ENCODE peak calls at places on chromosomes 7 and 10, in five cellular contexts. One of them, this sample, is unnamed.

GRCh38 chr10:45353176-45353575 is 20.8 kb upstream of the ALOX5 start:
- DNase-seq in adrenal gland: no peak
- DNase-seq in IMR-90: no peak
- DNase-seq in iPS DF 6.9: no peak
- DNase-seq in spleen: no peak
- DNase-seq in this sample: no peak

GRCh38 chr10:120184547-120185337 is 272.3 kb upstream of the PLPP4 start:
- DNase-seq in adrenal gland: no peak
- DNase-seq in IMR-90: no peak
- DNase-seq in iPS DF 6.9: no peak
- DNase-seq in spleen: no peak
- DNase-seq in this sample: no peak

GRCh38 chr10:8047452-8048280 is 6.8 kb upstream of the GATA3 start:
- DNase-seq in adrenal gland: no peak
- DNase-seq in IMR-90: no peak
- DNase-seq in iPS DF 6.9: no peak
- DNase-seq in spleen: no peak
- DNase-seq in this sample: no peak

GRCh38 chr10:83991986-83992753 is 147.1 kb upstream of the GHITM start:
- DNase-seq in adrenal gland: peak; percentile 10
- DNase-seq in IMR-90: no peak
- DNase-seq in iPS DF 6.9: peak; percentile 20
- DNase-seq in spleen: no peak
- DNase-seq in this sample: no peak

GRCh38 chr7:134562136-134562535 is 13.2 kb downstream of the AKR1B15 start:
- DNase-seq in adrenal gland: peak; percentile 8
- DNase-seq in IMR-90: peak; percentile 47
- DNase-seq in iPS DF 6.9: no peak
- DNase-seq in spleen: no peak
- DNase-seq in this sample: no peak

GRCh38 chr7:108094933-108095710 is 35.0 kb downstream of the LAMB4 start:
- DNase-seq in adrenal gland: peak; percentile 57
- DNase-seq in IMR-90: peak; percentile 91
- DNase-seq in iPS DF 6.9: no peak
- DNase-seq in spleen: no peak
- DNase-seq in this sample: no peak

GRCh38 chr7:157704365-157704764 is 367.6 kb downstream of the DNAJB6 start:
- DNase-seq in adrenal gland: no peak
- DNase-seq in IMR-90: no peak
- DNase-seq in iPS DF 6.9: no peak
- DNase-seq in spleen: peak; percentile 31
- DNase-seq in this sample: no peak

GRCh38 chr7:33981221-33981620 is 75.9 kb downstream of the BMPER start:
- DNase-seq in adrenal gland: no peak
- DNase-seq in IMR-90: peak; percentile 15
- DNase-seq in iPS DF 6.9: no peak
- DNase-seq in spleen: no peak
- DNase-seq in this sample: no peak

GRCh38 chr10:100341953-100342626 is 4.9 kb upstream of the SCD start:
- DNase-seq in adrenal gland: peak; percentile 67
- DNase-seq in IMR-90: peak; percentile 60
- DNase-seq in iPS DF 6.9: peak; percentile 45
- DNase-seq in spleen: no peak
- DNase-seq in this sample: no peak

GRCh38 chr10:75209325-75210192 is 1.0 kb upstream of the VDAC2 start:
- DNase-seq in adrenal gland: peak; percentile 85
- DNase-seq in IMR-90: peak; percentile 65
- DNase-seq in iPS DF 6.9: no peak
- DNase-seq in spleen: peak; percentile 95
- DNase-seq in this sample: peak; percentile 61

GRCh38 chr10:11150876-11151275 is 133.2 kb downstream of the CELF2 start:
- DNase-seq in adrenal gland: no peak
- DNase-seq in IMR-90: no peak
- DNase-seq in iPS DF 6.9: no peak
- DNase-seq in spleen: no peak
- DNase-seq in this sample: no peak

GRCh38 chr7:80681272-80681885 is 42.9 kb downstream of the CD36 start:
- DNase-seq in adrenal gland: no peak
- DNase-seq in IMR-90: peak; percentile 35
- DNase-seq in iPS DF 6.9: no peak
- DNase-seq in spleen: no peak
- DNase-seq in this sample: no peak

GRCh38 chr10:98125940-98126631 is 8.4 kb upstream of the R3HCC1L start:
- DNase-seq in adrenal gland: no peak
- DNase-seq in IMR-90: no peak
- DNase-seq in iPS DF 6.9: no peak
- DNase-seq in spleen: no peak
- DNase-seq in this sample: no peak

GRCh38 chr10:14296081-14296709 is 34.5 kb downstream of the FRMD4A start:
- DNase-seq in adrenal gland: no peak
- DNase-seq in IMR-90: no peak
- DNase-seq in iPS DF 6.9: no peak
- DNase-seq in spleen: no peak
- DNase-seq in this sample: no peak

GRCh38 chr7:129258649-129259389 is 34.0 kb downstream of the AHCYL2 start:
- DNase-seq in adrenal gland: no peak
- DNase-seq in IMR-90: no peak
- DNase-seq in iPS DF 6.9: peak; percentile 79
- DNase-seq in spleen: no peak
- DNase-seq in this sample: no peak

GRCh38 chr10:45581497-45582385 is 90.8 kb downstream of the ZFAND4 start:
- DNase-seq in adrenal gland: no peak
- DNase-seq in IMR-90: peak; percentile 29
- DNase-seq in iPS DF 6.9: no peak
- DNase-seq in spleen: no peak
- DNase-seq in this sample: no peak

GRCh38 chr10:116216676-116217075 is 56.3 kb downstream of the GFRA1 start:
- DNase-seq in adrenal gland: no peak
- DNase-seq in IMR-90: no peak
- DNase-seq in iPS DF 6.9: no peak
- DNase-seq in spleen: no peak
- DNase-seq in this sample: no peak

GRCh38 chr7:105808703-105809590 is 67.5 kb downstream of the ATXN7L1 start:
- DNase-seq in adrenal gland: no peak
- DNase-seq in IMR-90: peak; percentile 85
- DNase-seq in iPS DF 6.9: no peak
- DNase-seq in spleen: peak; percentile 89
- DNase-seq in this sample: peak; percentile 44

GRCh38 chr10:61757001-61757400 is 94.3 kb downstream of the CABCOCO1 start:
- DNase-seq in adrenal gland: no peak
- DNase-seq in IMR-90: no peak
- DNase-seq in iPS DF 6.9: no peak
- DNase-seq in spleen: no peak
- DNase-seq in this sample: no peak

GRCh38 chr10:1980459-1980858 is 243.1 kb upstream of the ADARB2 start:
- DNase-seq in adrenal gland: no peak
- DNase-seq in IMR-90: no peak
- DNase-seq in iPS DF 6.9: no peak
- DNase-seq in spleen: no peak
- DNase-seq in this sample: no peak

GRCh38 chr7:128161466-128162125 is 79.5 kb upstream of the LEP start:
- DNase-seq in adrenal gland: no peak
- DNase-seq in IMR-90: no peak
- DNase-seq in iPS DF 6.9: no peak
- DNase-seq in spleen: no peak
- DNase-seq in this sample: no peak

GRCh38 chr10:48251152-48251524 is 23.4 kb downstream of the FRMPD2 start:
- DNase-seq in adrenal gland: peak; percentile 30
- DNase-seq in IMR-90: no peak
- DNase-seq in iPS DF 6.9: no peak
- DNase-seq in spleen: no peak
- DNase-seq in this sample: no peak

GRCh38 chr7:99120503-99120902 is 23.4 kb downstream of the SMURF1 start:
- DNase-seq in adrenal gland: no peak
- DNase-seq in IMR-90: peak; percentile 19
- DNase-seq in iPS DF 6.9: no peak
- DNase-seq in spleen: no peak
- DNase-seq in this sample: no peak

GRCh38 chr10:739403-739802 is 49.9 kb upstream of the DIP2C start:
- DNase-seq in adrenal gland: no peak
- DNase-seq in IMR-90: no peak
- DNase-seq in iPS DF 6.9: no peak
- DNase-seq in spleen: no peak
- DNase-seq in this sample: no peak

GRCh38 chr7:30469303-30469702 is 9.3 kb downstream of the NOD1 start:
- DNase-seq in adrenal gland: peak; percentile 78
- DNase-seq in IMR-90: peak; percentile 99
- DNase-seq in iPS DF 6.9: peak; percentile 73
- DNase-seq in spleen: peak; percentile 81
- DNase-seq in this sample: no peak

GRCh38 chr10:124486635-124487034 is 25.0 kb downstream of the LHPP start:
- DNase-seq in adrenal gland: no peak
- DNase-seq in IMR-90: no peak
- DNase-seq in iPS DF 6.9: no peak
- DNase-seq in spleen: peak; percentile 29
- DNase-seq in this sample: no peak

GRCh38 chr10:35409094-35409582 is 72.8 kb downstream of the CCNY start:
- DNase-seq in adrenal gland: peak; percentile 59
- DNase-seq in IMR-90: peak; percentile 90
- DNase-seq in iPS DF 6.9: no peak
- DNase-seq in spleen: no peak
- DNase-seq in this sample: no peak

GRCh38 chr7:157490465-157490912 is 153.7 kb downstream of the DNAJB6 start:
- DNase-seq in adrenal gland: no peak
- DNase-seq in IMR-90: peak; percentile 19
- DNase-seq in iPS DF 6.9: no peak
- DNase-seq in spleen: peak; percentile 80
- DNase-seq in this sample: peak; percentile 36

GRCh38 chr10:36116751-36117150 is 474.7 kb upstream of the FZD8 start:
- DNase-seq in adrenal gland: no peak
- DNase-seq in IMR-90: no peak
- DNase-seq in iPS DF 6.9: no peak
- DNase-seq in spleen: no peak
- DNase-seq in this sample: no peak

GRCh38 chr10:123930340-123931001 is 38.9 kb upstream of the CPXM2 start:
- DNase-seq in adrenal gland: no peak
- DNase-seq in IMR-90: peak; percentile 15
- DNase-seq in iPS DF 6.9: no peak
- DNase-seq in spleen: no peak
- DNase-seq in this sample: no peak

GRCh38 chr7:2099036-2099957 is 133.4 kb downstream of the MAD1L1 start:
- DNase-seq in adrenal gland: no peak
- DNase-seq in IMR-90: peak; percentile 44
- DNase-seq in iPS DF 6.9: no peak
- DNase-seq in spleen: peak; percentile 83
- DNase-seq in this sample: no peak

GRCh38 chr10:125160856-125161569 is 650 bp upstream of the CTBP2 start:
- DNase-seq in adrenal gland: peak; percentile 81
- DNase-seq in IMR-90: peak; percentile 85
- DNase-seq in iPS DF 6.9: no peak
- DNase-seq in spleen: peak; percentile 92
- DNase-seq in this sample: no peak

DNA sequence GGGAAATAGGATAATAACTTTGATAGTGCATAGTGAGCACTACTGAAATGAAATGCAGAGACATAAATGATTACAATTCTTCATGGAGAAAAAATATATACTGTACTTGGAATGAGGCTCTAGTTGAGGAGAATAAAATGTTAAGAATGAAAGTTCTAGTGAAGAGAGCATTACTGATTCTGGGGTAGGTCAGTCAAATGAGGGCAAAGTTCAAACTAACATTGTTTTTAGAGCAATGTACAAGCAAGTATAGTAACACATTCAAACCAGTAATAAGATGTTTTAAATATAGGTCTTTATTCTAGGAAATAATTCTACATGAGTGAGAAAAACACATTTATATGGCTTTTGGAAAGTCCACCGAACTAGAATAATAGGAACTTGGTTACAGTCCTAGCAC is 86.5 kb downstream of the CDK6 start:
- DNase-seq in adrenal gland: no peak
- DNase-seq in IMR-90: no peak
- DNase-seq in iPS DF 6.9: no peak
- DNase-seq in spleen: no peak
- DNase-seq in this sample: no peak
- H3K4me1 ChIP-seq in adrenal gland: peaks cover 14% of the 10 kb centered on the region
- H3K4me1 ChIP-seq in IMR-90: peaks cover 21% of the 10 kb centered on the region
- H3K4me1 ChIP-seq in iPS DF 6.9: peaks cover 4% of the 10 kb centered on the region
- H3K4me1 ChIP-seq in spleen: no peaks in the 10 kb centered on the region
- H3K4me1 ChIP-seq in this sample: no peaks in the 10 kb centered on the region

GRCh38 chr10:117553171-117553814 is 10.7 kb downstream of the EMX2 start:
- DNase-seq in adrenal gland: no peak
- DNase-seq in IMR-90: no peak
- DNase-seq in iPS DF 6.9: no peak
- DNase-seq in spleen: peak; percentile 68
- DNase-seq in this sample: no peak
- H3K27ac ChIP-seq in adrenal gland: no peak overlapping the region
- H3K27ac ChIP-seq in IMR-90: no peak overlapping the region
- H3K27ac ChIP-seq in iPS DF 6.9: no peak overlapping the region
- H3K27ac ChIP-seq in spleen: no peak overlapping the region
- H3K27ac ChIP-seq in this sample: no peak overlapping the region

DNA sequence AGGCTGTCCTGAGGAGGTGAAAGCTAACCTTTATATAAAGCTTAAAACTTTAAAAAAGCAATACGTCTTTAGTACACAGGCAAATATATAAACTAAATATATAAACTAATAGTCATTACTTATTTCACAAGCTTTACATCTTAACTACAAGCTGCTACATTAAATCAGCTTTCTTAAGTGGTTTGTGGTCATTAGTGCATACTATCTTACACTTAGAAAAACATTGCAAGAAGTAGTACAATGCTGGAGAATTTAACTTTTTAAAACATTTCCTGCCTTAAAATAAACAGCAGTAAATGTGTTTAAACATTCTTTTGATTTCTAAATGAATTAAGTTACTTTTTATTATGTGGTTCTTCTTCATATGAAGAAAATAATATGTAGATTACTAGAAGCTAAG is 36.3 kb downstream of the MET start:
- DNase-seq in adrenal gland: no peak
- DNase-seq in IMR-90: no peak
- DNase-seq in iPS DF 6.9: no peak
- DNase-seq in spleen: no peak
- DNase-seq in this sample: no peak
- H3K4me1 ChIP-seq in adrenal gland: no peaks in the 10 kb centered on the region
- H3K4me1 ChIP-seq in IMR-90: peaks cover 4% of the 10 kb centered on the region
- H3K4me1 ChIP-seq in iPS DF 6.9: peaks cover 1% of the 10 kb centered on the region
- H3K4me1 ChIP-seq in spleen: no peaks in the 10 kb centered on the region
- H3K4me1 ChIP-seq in this sample: no peaks in the 10 kb centered on the region

GRCh38 chr10:74012480-74012879 is 14.6 kb downstream of the VCL start:
- DNase-seq in adrenal gland: no peak
- DNase-seq in IMR-90: no peak
- DNase-seq in iPS DF 6.9: no peak
- DNase-seq in spleen: no peak
- DNase-seq in this sample: no peak
- H3K27ac ChIP-seq in adrenal gland: no peak overlapping the region
- H3K27ac ChIP-seq in IMR-90: peak overlapping the region; percentile 96
- H3K27ac ChIP-seq in iPS DF 6.9: no peak overlapping the region
- H3K27ac ChIP-seq in spleen: no peak overlapping the region
- H3K27ac ChIP-seq in this sample: no peak overlapping the region